ENCODE peak calls at places on chromosome 10, in eight cellular contexts. I, D, U, A, E, M, Y and V are unnamed samples.

GRCh38 chr10:12685261-12685861 is 316.2 kb downstream of the CCDC3 start:
- DNase-seq in I (no peak), D (no peak), U (no peak), A (no peak), E (no peak), M (no peak), Y (no peak), V (no peak)

GRCh38 chr10:42932735-42933453 is 144.0 kb upstream of the RET start:
- DNase-seq in I (no peak), D (peak), U (peak), A (no peak), E (no peak), M (no peak), Y (no peak), V (no peak)

GRCh38 chr10:69916133-69916532 is 114.4 kb downstream of the COL13A1 start:
- DNase-seq in I (no peak), D (no peak), U (no peak), A (no peak), E (no peak), M (no peak), Y (no peak), V (no peak)

GRCh38 chr10:65284495-65285041 is 1641.3 kb upstream of the LRRTM3 start:
- DNase-seq in I (no peak), D (no peak), U (no peak), A (no peak), E (no peak), M (no peak), Y (no peak), V (no peak)

GRCh38 chr10:125262414-125262813 is 102.1 kb upstream of the CTBP2 start:
- DNase-seq in I (no peak), D (no peak), U (no peak), A (no peak), E (no peak), M (no peak), Y (no peak), V (no peak)

GRCh38 chr10:72466018-72466417 is 111.3 kb upstream of the DNAJB12 start:
- DNase-seq in I (no peak), D (no peak), U (no peak), A (peak), E (no peak), M (peak), Y (no peak), V (no peak)

GRCh38 chr10:25082276-25083204 is 66.1 kb downstream of the THNSL1 start:
- DNase-seq in I (no peak), D (no peak), U (no peak), A (no peak), E (no peak), M (no peak), Y (no peak), V (no peak)

GRCh38 chr10:71776528-71776927 is 3.2 kb upstream of the VSIR start:
- DNase-seq in I (no peak), D (no peak), U (no peak), A (no peak), E (no peak), M (no peak), Y (no peak), V (no peak)

GRCh38 chr10:72981882-72982529 is 27.4 kb upstream of the PLA2G12B start:
- DNase-seq in I (no peak), D (no peak), U (no peak), A (no peak), E (no peak), M (peak), Y (peak), V (no peak)